ENCODE peak calls at places on chromosome 15, in five cellular contexts. H, J, Z, P and Q are unnamed samples.

GRCh38 chr15:88650556-88650955 is 11.7 kb downstream of the ISG20 start:
- DNase-seq in H (no peak), J (no peak), Z (no peak), P (peak), Q (no peak)

GRCh38 chr15:78265752-78266224 is 1.4 kb downstream of the DNAJA4 start:
- DNase-seq in H (no peak), J (peak), Z (no peak), P (no peak), Q (no peak)

GRCh38 chr15:81221449-81221848 is 24.8 kb downstream of the IL16 start:
- DNase-seq in H (no peak), J (no peak), Z (no peak), P (no peak), Q (no peak)

GRCh38 chr15:90501898-90502297 is 27.8 kb upstream of the CRTC3 start:
- DNase-seq in H (no peak), J (no peak), Z (no peak), P (no peak), Q (no peak)

GRCh38 chr15:39404767-39405173 is 176.1 kb upstream of the THBS1 start:
- DNase-seq in H (no peak), J (peak), Z (peak), P (no peak), Q (no peak)

GRCh38 chr15:75673426-75674247 is 25.9 kb downstream of the SNX33 start:
- DNase-seq in H (no peak), J (no peak), Z (no peak), P (peak), Q (no peak)

GRCh38 chr15:41892621-41893421 is 1.0 kb downstream of the SPTBN5 start:
- DNase-seq in H (peak), J (no peak), Z (no peak), P (peak), Q (no peak)

GRCh38 chr15:82045179-82045891 is 483 bp downstream of the MEX3B start:
- DNase-seq in H (peak), J (no peak), Z (peak), P (peak), Q (no peak)

GRCh38 chr15:48395532-48396011 is 64.3 kb downstream of the DUT start:
- DNase-seq in H (no peak), J (no peak), Z (no peak), P (no peak), Q (no peak)

GRCh38 chr15:66291816-66292215 is 1.6 kb upstream of the DIS3L start:
- DNase-seq in H (no peak), J (no peak), Z (no peak), P (no peak), Q (no peak)

GRCh38 chr15:33067456-33067855 is 127.1 kb downstream of the FMN1 start:
- DNase-seq in H (no peak), J (no peak), Z (peak), P (no peak), Q (no peak)

GRCh38 chr15:51879555-51879954 is 50.1 kb downstream of the TMOD3 start:
- DNase-seq in H (no peak), J (no peak), Z (no peak), P (no peak), Q (no peak)

GRCh38 chr15:39579487-39580116 is 1.3 kb upstream of the THBS1 start:
- DNase-seq in H (no peak), J (no peak), Z (peak), P (no peak), Q (no peak)